ENCODE peak calls at places on chromosomes 11 and 22, in seven cellular contexts. J is lower lobe of right lung, Q is PC-9, Y is neural progenitor cell, A is astrocyte, E is OCI-LY7, O is GM12865. C is an unnamed sample.

GRCh38 chr11:23112987-23113886 is 253.0 kb upstream of the CCDC179 start:
- DNase-seq in E (peak; percentile 34), A (peak; percentile 41), O (peak; percentile 32), Y (peak; percentile 59), J (no peak), Q (peak; percentile 38), C (peak; percentile 66)

GRCh38 chr11:66100272-66101037 is 30.4 kb downstream of the PACS1 start:
- DNase-seq in J (peak; percentile 79), Y (no peak), E (peak; percentile 86), A (peak; percentile 36), O (peak; percentile 86), Q (no peak), C (no peak)

GRCh38 chr11:17591293-17591692 is 44.2 kb downstream of the OTOG start:
- DNase-seq in O (no peak), E (no peak), Q (no peak), J (no peak), A (no peak), Y (no peak), C (no peak)

GRCh38 chr11:73252577-73253191 is 19.5 kb upstream of the P2RY6 start:
- DNase-seq in Q (no peak), E (peak; percentile 42), O (peak; percentile 41), A (no peak), Y (peak; percentile 42), J (no peak), C (no peak)

GRCh38 chr22:29256606-29257325 is 11.0 kb downstream of the RHBDD3 start:
- DNase-seq in J (no peak), E (no peak), Y (no peak), Q (no peak), A (no peak), O (no peak), C (no peak)

GRCh38 chr11:46672381-46672839 is 28.0 kb downstream of the ARHGAP1 start:
- DNase-seq in A (no peak), Y (no peak), Q (no peak), E (no peak), J (no peak), O (no peak), C (no peak)

GRCh38 chr11:69218271-69218682 is 62.5 kb downstream of the SMIM38 start:
- DNase-seq in J (no peak), E (no peak), A (no peak), O (no peak), Y (no peak), Q (no peak), C (no peak)

GRCh38 chr11:118572075-118572913 is at the start of gene ARCN1:
- DNase-seq in Q (peak; percentile 56), E (peak; percentile 90), A (peak; percentile 55), J (peak; percentile 85), O (peak; percentile 90), Y (peak; percentile 92), C (peak; percentile 88)

GRCh38 chr11:33515347-33515746 is 185.3 kb downstream of the C11orf91 start:
- DNase-seq in Y (no peak), Q (no peak), E (peak; percentile 72), O (peak; percentile 44), J (no peak), A (peak; percentile 56), C (peak; percentile 23)

GRCh38 chr22:18035740-18036139 is 11.4 kb upstream of the MICAL3 start:
- DNase-seq in Y (no peak), E (no peak), J (peak; percentile 52), Q (peak; percentile 85), A (no peak), O (no peak), C (peak; percentile 36)

GRCh38 chr22:41683616-41684015 is 5.1 kb downstream of the SNU13 start:
- DNase-seq in Q (no peak), Y (no peak), A (no peak), J (no peak), E (no peak), O (no peak), C (peak; percentile 43)

GRCh38 chr11:29173660-29174062 is 843.2 kb downstream of the KCNA4 start:
- DNase-seq in A (peak; percentile 98), Q (no peak), J (no peak), O (no peak), E (no peak), Y (no peak), C (peak; percentile 52)

GRCh38 chr22:36134167-36134566 is 26.4 kb downstream of the APOL3 start:
- DNase-seq in E (no peak), J (no peak), Q (no peak), O (no peak), A (no peak), Y (no peak), C (no peak)

GRCh38 chr11:4125141-4125540 is 30.5 kb downstream of the RRM1 start:
- DNase-seq in E (no peak), Y (no peak), A (no peak), O (no peak), J (no peak), Q (no peak), C (peak; percentile 8)

GRCh38 chr11:83881428-83881827 is 595.3 kb upstream of the CCDC90B start:
- DNase-seq in Y (no peak), O (peak; percentile 7), A (no peak), E (no peak), J (no peak), Q (no peak), C (no peak)

GRCh38 chr22:46791201-46791731 is 28.8 kb downstream of the TBC1D22A start:
- DNase-seq in O (peak; percentile 69), Q (no peak), J (no peak), A (peak; percentile 58), E (no peak), Y (no peak), C (peak; percentile 39)

GRCh38 chr11:69682681-69683326 is 7.7 kb upstream of the LTO1 start:
- DNase-seq in O (no peak), Y (no peak), Q (no peak), J (no peak), E (no peak), A (no peak), C (no peak)

GRCh38 chr11:2837096-2837601 is 48.4 kb downstream of the CDKN1C start:
- DNase-seq in E (no peak), J (peak; percentile 83), Y (peak; percentile 87), Q (peak; percentile 61), O (no peak), A (no peak), C (peak; percentile 28)
- TF ChIP-seq CTCF in E (no peak), J (peak; percentile 45), Y (peak; percentile 34), Q (no peak), O (no peak), A (no peak), C (peak; percentile 23)

DNA sequence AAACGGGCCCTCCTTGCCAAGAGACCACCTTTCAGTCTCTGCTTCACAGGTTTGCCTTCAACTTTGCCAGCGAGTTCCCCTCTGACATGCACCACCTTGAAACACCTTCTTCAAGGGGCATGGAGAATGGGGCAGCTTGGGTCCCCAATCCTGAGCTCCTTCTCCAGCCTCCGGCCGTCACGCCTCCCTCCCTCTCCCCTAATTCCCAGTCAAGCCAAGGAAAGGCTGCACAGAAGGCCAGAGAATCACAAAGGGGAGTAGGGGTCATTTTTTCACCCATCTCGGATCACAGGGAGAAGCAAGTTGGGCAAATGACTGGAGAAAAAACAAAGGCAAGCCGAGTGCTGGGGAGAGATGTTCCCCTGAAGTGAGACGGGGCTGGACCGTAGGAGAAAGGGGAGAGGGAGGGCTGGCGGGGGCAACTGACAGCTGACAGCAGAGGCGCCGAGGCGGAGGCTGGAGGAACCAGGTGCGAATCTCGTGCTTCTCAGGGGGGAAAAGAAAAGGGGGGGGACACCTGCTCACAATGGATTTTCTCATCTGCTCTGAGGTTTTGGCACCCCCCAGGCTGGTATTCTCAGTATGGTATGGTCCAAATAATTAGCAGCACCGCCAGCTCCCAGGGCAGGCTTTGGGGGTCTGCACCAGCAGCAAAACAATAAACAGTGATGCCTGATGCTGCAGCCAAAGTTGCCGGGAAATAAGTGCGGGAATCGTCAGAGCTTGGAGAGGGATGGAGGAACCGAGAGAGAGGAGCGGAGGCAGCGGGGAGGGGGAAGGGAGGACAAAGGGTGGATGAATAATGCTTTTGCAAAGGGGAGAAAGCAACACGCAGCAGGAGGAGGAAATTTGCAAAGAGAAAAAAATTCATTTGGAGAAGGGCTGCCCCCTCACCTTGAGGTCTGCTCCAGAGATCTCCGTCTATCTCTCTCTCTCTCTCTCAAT is 649 bp downstream of the YPEL4 start:
- DNase-seq in E (peak; percentile 48), A (no peak), Q (no peak), Y (peak; percentile 73), O (no peak), J (no peak), C (no peak)
- H3K4me3 ChIP-seq in E (peak overlapping the region; percentile 65), A (peak overlapping the region; percentile 53), Q (no peak overlapping the region), Y (peak overlapping the region; percentile 45), O (no peak overlapping the region), J (peak overlapping the region; percentile 54), C (peak overlapping the region; percentile 94)

GRCh38 chr11:115682901-115683300 is 178.7 kb upstream of the CADM1 start:
- DNase-seq in E (no peak), O (no peak), J (no peak), A (no peak), Y (no peak), Q (no peak), C (no peak)
- TF ChIP-seq CTCF in E (no peak), O (no peak), J (no peak), A (no peak), Y (no peak), Q (no peak), C (no peak)

GRCh38 chr22:22952531-22953295 is 65.1 kb downstream of the IGLL5 start:
- DNase-seq in Q (no peak), E (no peak), Y (no peak), O (no peak), J (no peak), A (no peak), C (no peak)
- H3K4me3 ChIP-seq in Q (no peak overlapping the region), E (no peak overlapping the region), Y (no peak overlapping the region), O (no peak overlapping the region), J (no peak overlapping the region), A (no peak overlapping the region), C (no peak overlapping the region)

GRCh38 chr11:79160786-79161403 is 279.9 kb downstream of the TENM4 start:
- DNase-seq in O (peak; percentile 12), Y (peak; percentile 46), J (no peak), Q (no peak), E (no peak), A (peak; percentile 25), C (peak; percentile 77)
- TF ChIP-seq CTCF in O (peak; percentile 32), Y (peak; percentile 64), J (peak; percentile 18), Q (no peak), E (no peak), A (peak; percentile 43), C (no peak)

GRCh38 chr11:130876100-130876499 is 40.2 kb downstream of the SNX19 start:
- DNase-seq in A (no peak), Q (no peak), Y (no peak), J (no peak), O (no peak), E (no peak), C (no peak)

GRCh38 chr11:130872961-130873360 is 43.3 kb downstream of the SNX19 start:
- DNase-seq in J (no peak), Q (no peak), E (no peak), O (no peak), Y (no peak), A (peak; percentile 88), C (peak; percentile 59)

GRCh38 chr11:130874955-130875531 is 41.2 kb downstream of the SNX19 start:
- DNase-seq in J (no peak), A (no peak), O (no peak), Y (no peak), Q (no peak), E (no peak), C (no peak)

GRCh38 chr11:130873766-130874165 is 42.5 kb downstream of the SNX19 start:
- DNase-seq in J (no peak), Q (no peak), E (no peak), A (peak; percentile 59), Y (no peak), O (no peak), C (peak; percentile 86)

GRCh38 chr11:130874396-130874795 is 41.9 kb downstream of the SNX19 start:
- DNase-seq in Y (no peak), J (no peak), O (no peak), A (peak; percentile 41), E (no peak), Q (no peak), C (peak; percentile 59)
- H3K4me3 ChIP-seq in Y (no peak overlapping the region), J (no peak overlapping the region), O (no peak overlapping the region), A (no peak overlapping the region), E (no peak overlapping the region), Q (no peak overlapping the region), C (no peak overlapping the region)

C was measured in foreskin fibroblast.